ENCODE peak calls at places on chromosomes 1 and 21, in five cellular contexts. L is T follicular helper cell; Y is stimulated activated CD4-positive, alpha-beta T cell treated with anti-CD3 and anti-CD28 coated beads, Interleukin-4, amount 100 ng/mL, for 24 hours; O is NCI-H187; H is NT2/D1. T is an unnamed sample.

GRCh38 chr1:60886793-60887331 is 195.5 kb upstream of the NFIA start:
- DNase-seq in L (no peak), Y (no peak), O (no peak), H (peak), T (no peak)

GRCh38 chr1:19374402-19374801 is 62.3 kb downstream of the SLC66A1 start:
- DNase-seq in L (no peak), Y (no peak), O (no peak), H (no peak), T (no peak)

GRCh38 chr1:218467101-218467728 is 122.1 kb downstream of the TGFB2 start:
- DNase-seq in L (no peak), Y (no peak), O (no peak), H (no peak), T (no peak)

GRCh38 chr1:60055336-60055735 is 18.2 kb downstream of the C1orf87 start:
- DNase-seq in L (no peak), Y (no peak), O (no peak), H (no peak), T (no peak)

GRCh38 chr1:160359559-160360226 is 7.2 kb upstream of the NHLH1 start:
- DNase-seq in L (no peak), Y (no peak), O (no peak), H (no peak), T (no peak)

GRCh38 chr1:87435484-87435883 is 106.8 kb downstream of the LMO4 start:
- DNase-seq in L (no peak), Y (no peak), O (no peak), H (no peak), T (no peak)

GRCh38 chr1:228093050-228093906 is 9.8 kb downstream of the C1orf35 start:
- DNase-seq in L (no peak), Y (no peak), O (no peak), H (no peak), T (no peak)

GRCh38 chr1:43021547-43022474 is 63.1 kb upstream of the SLC2A1 start:
- DNase-seq in L (no peak), Y (no peak), O (no peak), H (no peak), T (no peak)

GRCh38 chr1:200802042-200802441 is 63.3 kb downstream of the CAMSAP2 start:
- DNase-seq in L (no peak), Y (no peak), O (no peak), H (no peak), T (no peak)

GRCh38 chr21:46119565-46120271 is 21.8 kb downstream of the COL6A2 start:
- DNase-seq in L (no peak), Y (no peak), O (no peak), H (no peak), T (no peak)

GRCh38 chr1:90723561-90724108 is 6.5 kb upstream of the BARHL2 start:
- DNase-seq in L (no peak), Y (no peak), O (no peak), H (no peak), T (no peak)

GRCh38 chr21:17848228-17848627 is 29.1 kb upstream of the C21orf91 start:
- DNase-seq in L (no peak), Y (no peak), O (no peak), H (no peak), T (no peak)

GRCh38 chr1:37255111-37255795 is 219.1 kb upstream of the ZC3H12A start:
- DNase-seq in L (no peak), Y (no peak), O (no peak), H (peak), T (no peak)

GRCh38 chr1:16183157-16183556 is 27.3 kb upstream of the EPHA2 start:
- DNase-seq in L (no peak), Y (no peak), O (no peak), H (no peak), T (no peak)

GRCh38 chr1:155529109-155529508 is 33.5 kb downstream of the ASH1L start:
- DNase-seq in L (no peak), Y (no peak), O (no peak), H (no peak), T (no peak)

GRCh38 chr1:153679337-153680119 is 1.0 kb downstream of the NPR1 start:
- DNase-seq in L (no peak), Y (no peak), O (no peak), H (no peak), T (peak)

GRCh38 chr1:92968138-92969032 is 7.1 kb upstream of the DIPK1A start:
- DNase-seq in L (no peak), Y (peak), O (no peak), H (no peak), T (peak)

GRCh38 chr1:61210435-61211012 is 128.2 kb downstream of the NFIA start:
- DNase-seq in L (no peak), Y (no peak), O (no peak), H (no peak), T (no peak)

GRCh38 chr1:63636192-63637105 is 43.2 kb downstream of the PGM1 start:
- DNase-seq in L (no peak), Y (no peak), O (no peak), H (no peak), T (no peak)

GRCh38 chr1:157566484-157567300 is 14.4 kb upstream of the FCRL5 start:
- DNase-seq in L (no peak), Y (no peak), O (no peak), H (peak), T (no peak)

GRCh38 chr1:234780531-234781162 is 170.7 kb upstream of the IRF2BP2 start:
- DNase-seq in L (no peak), Y (no peak), O (no peak), H (no peak), T (no peak)

GRCh38 chr1:93810316-93810715 is 68.7 kb downstream of the DNTTIP2 start:
- DNase-seq in L (no peak), Y (no peak), O (no peak), H (no peak), T (no peak)

GRCh38 chr1:87147851-87148250 is 180.8 kb upstream of the LMO4 start:
- DNase-seq in L (no peak), Y (no peak), O (no peak), H (no peak), T (no peak)

GRCh38 chr1:42820813-42821212 is 3.6 kb upstream of the SVBP start:
- DNase-seq in L (no peak), Y (no peak), O (no peak), H (no peak), T (no peak)

GRCh38 chr1:50271968-50272578 is 151.2 kb downstream of the DMRTA2 start:
- DNase-seq in L (no peak), Y (no peak), O (peak), H (no peak), T (no peak)

GRCh38 chr1:246492611-246493245 is 14.4 kb downstream of the SMYD3 start:
- DNase-seq in L (no peak), Y (peak), O (no peak), H (peak), T (no peak)

GRCh38 chr1:2193514-2194251 is 889 bp downstream of the FAAP20 start:
- DNase-seq in L (no peak), Y (no peak), O (no peak), H (no peak), T (no peak)

GRCh38 chr21:40345700-40346099 is 478.5 kb downstream of the PCP4 start:
- DNase-seq in L (no peak), Y (no peak), O (no peak), H (no peak), T (no peak)

GRCh38 chr1:174114106-174114505 is 45.2 kb upstream of the RABGAP1L start:
- DNase-seq in L (no peak), Y (no peak), O (no peak), H (no peak), T (no peak)

GRCh38 chr1:206557636-206558473 is 50.5 kb downstream of the RASSF5 start:
- DNase-seq in L (no peak), Y (peak), O (no peak), H (no peak), T (peak)

GRCh38 chr1:7468248-7468647 is 302.8 kb upstream of the VAMP3 start:
- DNase-seq in L (no peak), Y (no peak), O (no peak), H (no peak), T (no peak)

GRCh38 chr1:47650205-47650604 is 212.4 kb downstream of the FOXD2 start:
- DNase-seq in L (no peak), Y (no peak), O (peak), H (no peak), T (no peak)

GRCh38 chr1:152185544-152186391 is 26.7 kb upstream of the RPTN start:
- DNase-seq in L (no peak), Y (peak), O (peak), H (peak), T (no peak)

GRCh38 chr1:227043755-227044154 is 103.7 kb downstream of the COQ8A start:
- DNase-seq in L (no peak), Y (no peak), O (no peak), H (no peak), T (no peak)

GRCh38 chr1:116359060-116359830 is 13.8 kb upstream of the ATP1A1 start:
- DNase-seq in L (no peak), Y (no peak), O (no peak), H (no peak), T (no peak)

GRCh38 chr1:186327331-186327730 is 47.7 kb downstream of the TPR start:
- DNase-seq in L (no peak), Y (no peak), O (no peak), H (no peak), T (no peak)

GRCh38 chr1:63892632-63893395 is 119.0 kb downstream of the ROR1 start:
- DNase-seq in L (no peak), Y (no peak), O (peak), H (no peak), T (no peak)

GRCh38 chr1:53732409-53732808 is 6.6 kb downstream of the GLIS1 start:
- DNase-seq in L (no peak), Y (no peak), O (no peak), H (no peak), T (no peak)

GRCh38 chr1:46301406-46302090 is 1.9 kb downstream of the LRRC41 start:
- DNase-seq in L (peak), Y (peak), O (no peak), H (no peak), T (no peak)

GRCh38 chr1:3135746-3136455 is 66.9 kb downstream of the PRDM16 start:
- DNase-seq in L (no peak), Y (no peak), O (no peak), H (no peak), T (no peak)